ENCODE peak calls at places on chromosome 4, in four cellular contexts. H, G, E and L are unnamed samples.

GRCh38 chr4:158161561-158162354 is 11.1 kb downstream of the GASK1B start:
- DNase-seq in G (no peak), E (no peak), H (no peak), L (no peak)

GRCh38 chr4:169238445-169238844 is 32.3 kb downstream of the SH3RF1 start:
- DNase-seq in G (no peak), E (no peak), H (no peak), L (no peak)

GRCh38 chr4:77194989-77195388 is 38.0 kb downstream of the CCNG2 start:
- DNase-seq in H (no peak), G (no peak), E (no peak), L (no peak)

GRCh38 chr4:46219872-46220271 is 96.0 kb upstream of the GABRG1 start:
- DNase-seq in G (no peak), H (no peak), E (no peak), L (no peak)

GRCh38 chr4:139922625-139923024 is 231.4 kb downstream of the MAML3 start:
- DNase-seq in E (no peak), H (no peak), G (no peak), L (no peak)

GRCh38 chr4:75484195-75484594 is 30.0 kb downstream of the RCHY1 start:
- DNase-seq in E (no peak), G (no peak), H (no peak), L (peak; percentile 18)

GRCh38 chr4:4386736-4387392 is at the start of gene NSG1:
- DNase-seq in E (no peak), G (no peak), H (peak; percentile 88), L (peak; percentile 42)

GRCh38 chr4:99352602-99353580 is at the start of gene ADH1C:
- DNase-seq in H (no peak), E (peak; percentile 28), G (no peak), L (no peak)

GRCh38 chr4:65502151-65502691 is 168.1 kb downstream of the EPHA5 start:
- DNase-seq in E (no peak), H (no peak), G (no peak), L (no peak)

GRCh38 chr4:65510976-65511375 is 159.3 kb downstream of the EPHA5 start:
- DNase-seq in E (no peak), G (no peak), H (no peak), L (no peak)

DNA sequence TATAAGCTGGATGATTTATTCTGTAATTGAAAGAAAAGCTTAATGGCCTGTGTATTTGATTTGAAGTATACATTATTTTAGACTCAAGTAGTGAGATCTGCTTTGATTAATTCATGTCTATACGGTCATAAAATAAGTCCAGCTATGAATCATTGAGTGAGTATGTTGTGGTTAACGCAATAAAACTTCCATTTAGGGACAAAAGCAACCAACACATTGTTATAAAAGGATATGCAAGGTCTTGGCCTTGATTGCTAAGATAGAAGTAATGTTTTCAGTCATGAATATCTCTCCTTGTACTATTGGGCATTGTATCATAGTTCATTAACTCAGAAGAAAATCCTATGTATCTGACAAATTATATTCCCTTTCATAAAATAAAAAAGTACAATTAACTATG is 162.1 kb downstream of the EPHA5 start:
- DNase-seq in H (no peak), E (no peak), G (no peak), L (no peak)
- TF ChIP-seq EP300 in H (no peak), E (no peak), G (no peak), L (no peak)

DNA sequence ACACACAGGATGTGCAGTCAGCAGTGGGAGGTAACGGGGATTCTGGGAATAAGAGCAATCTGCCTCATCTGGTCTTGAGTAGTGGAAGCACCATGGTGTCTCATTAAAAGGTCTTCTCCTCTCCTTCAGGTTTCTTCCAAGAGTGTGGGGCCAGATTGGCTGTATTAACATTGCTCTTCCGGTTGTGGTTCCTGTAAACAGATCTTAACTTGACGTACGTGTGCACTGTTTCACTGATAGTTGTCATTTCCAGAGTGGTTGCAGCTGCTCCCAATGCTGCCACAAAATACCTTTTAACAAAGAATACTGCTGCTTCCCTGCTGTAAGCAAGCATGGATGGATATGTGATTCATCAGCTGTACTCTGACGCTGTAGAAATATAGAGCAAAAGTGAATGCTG is 1443.4 kb upstream of the TENM3 start:
- DNase-seq in E (no peak), G (no peak), H (no peak), L (no peak)
- TF ChIP-seq EP300 in E (no peak), G (no peak), H (no peak), L (no peak)

GRCh38 chr4:78735697-78736096 is 40.5 kb upstream of the BMP2K start:
- DNase-seq in H (no peak), G (no peak), E (no peak), L (no peak)
- TF ChIP-seq EP300 in H (no peak), G (no peak), E (no peak), L (no peak)

DNA sequence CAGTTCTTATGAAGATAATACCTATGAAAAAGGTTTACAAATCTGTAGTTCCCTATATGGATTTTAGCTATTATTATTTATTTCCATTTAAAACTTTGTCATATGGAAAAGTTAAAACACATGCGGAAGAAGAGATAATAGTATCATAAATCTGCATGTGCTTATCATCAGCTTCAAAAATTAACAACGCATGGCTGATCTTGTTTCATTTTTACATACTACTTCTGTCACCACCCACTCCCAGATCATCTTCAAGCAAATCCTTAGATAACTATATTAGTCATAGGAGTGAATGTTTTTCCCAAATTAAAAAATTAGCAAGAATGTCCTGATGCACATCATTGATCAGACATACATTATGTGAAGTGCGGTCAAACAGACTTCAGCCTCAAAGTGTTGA is 24.6 kb upstream of the MOB1B start:
- DNase-seq in E (no peak), G (no peak), H (no peak), L (no peak)
- TF ChIP-seq EP300 in E (no peak), G (no peak), H (no peak), L (no peak)